ENCODE peak calls at places on chromosomes 7 and 10, in five cellular contexts. P, A, Y, O and D are unnamed samples.
A peak's percentile ranks its signal among the peaks of the same experiment; 100 is the strongest.

GRCh38 chr7:128453836-128454804 is 1.6 kb upstream of the HILPDA start:
- DNase-seq in P (peak; percentile 65), A (no peak), Y (peak; percentile 90), O (peak; percentile 99), D (no peak)

GRCh38 chr10:5666324-5667220 is at the start of gene ASB13:
- DNase-seq in P (peak; percentile 56), A (peak; percentile 14), Y (peak; percentile 93), O (peak; percentile 54), D (no peak)

GRCh38 chr7:33904680-33905388 is 505 bp upstream of the BMPER start:
- DNase-seq in P (peak; percentile 45), A (no peak), Y (peak; percentile 84), O (peak; percentile 79), D (no peak)

GRCh38 chr10:34018129-34018528 is 683.7 kb upstream of the NRP1 start:
- DNase-seq in P (no peak), A (no peak), Y (no peak), O (no peak), D (no peak)

GRCh38 chr7:32500922-32501341 is 5.6 kb downstream of the AVL9 start:
- DNase-seq in P (no peak), A (no peak), Y (no peak), O (peak; percentile 55), D (no peak)

GRCh38 chr10:91043173-91043910 is 122.5 kb upstream of the ANKRD1 start:
- DNase-seq in P (no peak), A (no peak), Y (no peak), O (peak; percentile 66), D (peak; percentile 45)

GRCh38 chr10:131312261-131312801 is 810 bp upstream of the TCERG1L start:
- DNase-seq in P (peak; percentile 76), A (no peak), Y (peak; percentile 92), O (no peak), D (no peak)

GRCh38 chr7:18896343-18896975 is 221.0 kb downstream of the TWIST1 start:
- DNase-seq in P (no peak), A (no peak), Y (no peak), O (no peak), D (no peak)

GRCh38 chr10:106528702-106529101 is 635.8 kb downstream of the SORCS1 start:
- DNase-seq in P (no peak), A (no peak), Y (no peak), O (no peak), D (no peak)

GRCh38 chr10:31584098-31584631 is 265.1 kb downstream of the ZEB1 start:
- DNase-seq in P (no peak), A (no peak), Y (peak; percentile 48), O (no peak), D (no peak)

GRCh38 chr7:7970620-7971307 is 2.2 kb downstream of the GLCCI1 start:
- DNase-seq in P (peak; percentile 8), A (no peak), Y (no peak), O (no peak), D (no peak)

GRCh38 chr10:132305654-132306340 is 2.0 kb downstream of the STK32C start:
- DNase-seq in P (no peak), A (no peak), Y (no peak), O (no peak), D (no peak)

GRCh38 chr10:95384011-95384704 is 93.4 kb upstream of the PDLIM1 start:
- DNase-seq in P (no peak), A (no peak), Y (no peak), O (no peak), D (no peak)

GRCh38 chr10:124266468-124267230 is 152.1 kb downstream of the OAT start:
- DNase-seq in P (no peak), A (no peak), Y (no peak), O (no peak), D (no peak)

GRCh38 chr7:129163875-129164544 is 19.5 kb downstream of the TSPAN33 start:
- DNase-seq in P (no peak), A (no peak), Y (peak; percentile 67), O (peak; percentile 82), D (peak; percentile 53)

GRCh38 chr10:6348091-6348862 is 145.5 kb downstream of the PFKFB3 start:
- DNase-seq in P (no peak), A (peak; percentile 71), Y (no peak), O (no peak), D (peak; percentile 94)

GRCh38 chr7:50558380-50559051 is 6.7 kb downstream of the DDC start:
- DNase-seq in P (no peak), A (no peak), Y (no peak), O (peak; percentile 33), D (no peak)

GRCh38 chr7:68122806-68123205 is 1126.2 kb downstream of the TYW1 start:
- DNase-seq in P (no peak), A (no peak), Y (no peak), O (no peak), D (no peak)

GRCh38 chr10:88243847-88244730 is 339.0 kb downstream of the RNLS start:
- DNase-seq in P (no peak), A (no peak), Y (no peak), O (peak; percentile 96), D (no peak)

GRCh38 chr10:73263948-73264347 is 11.5 kb upstream of the MRPS16 start:
- DNase-seq in P (no peak), A (no peak), Y (no peak), O (peak; percentile 43), D (peak; percentile 23)

GRCh38 chr7:36232555-36232954 is 79.5 kb downstream of the EEPD1 start:
- DNase-seq in P (no peak), A (no peak), Y (no peak), O (no peak), D (no peak)

GRCh38 chr7:157139142-157140117 is 704 bp downstream of the UBE3C start:
- DNase-seq in P (peak; percentile 15), A (peak; percentile 68), Y (no peak), O (peak; percentile 18), D (no peak)

GRCh38 chr7:157138424-157139141 is at the start of gene UBE3C:
- DNase-seq in P (peak; percentile 90), A (peak; percentile 89), Y (peak; percentile 99), O (peak; percentile 96), D (peak; percentile 83)

GRCh38 chr7:157140118-157140905 is 1.6 kb downstream of the UBE3C start:
- DNase-seq in P (no peak), A (no peak), Y (no peak), O (no peak), D (peak; percentile 81)

GRCh38 chr7:157141525-157142060 is 2.9 kb downstream of the UBE3C start:
- DNase-seq in P (no peak), A (no peak), Y (no peak), O (no peak), D (no peak)

DNA sequence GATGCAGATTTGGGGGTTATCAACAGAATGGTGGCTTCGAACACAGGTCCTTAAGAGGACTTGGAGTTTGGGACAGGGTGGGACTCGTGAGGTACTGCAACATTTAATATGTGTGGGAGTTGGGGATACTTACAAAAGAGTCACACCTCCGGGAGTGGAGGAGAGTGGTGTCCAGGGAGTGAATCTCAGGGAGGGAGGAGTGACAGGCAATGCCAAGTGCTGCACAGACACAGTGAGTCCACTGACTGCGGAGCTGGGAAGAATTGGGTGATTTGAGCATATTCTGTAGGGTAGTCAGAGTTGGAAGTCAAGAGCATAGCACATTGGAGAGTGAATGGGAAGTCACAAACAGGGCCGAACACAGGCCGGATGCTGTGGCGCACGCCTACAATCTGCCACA is 5.1 kb downstream of the UBE3C start:
- DNase-seq in P (no peak), A (no peak), Y (no peak), O (no peak), D (no peak)
- H3K4me3 ChIP-seq in P (peak overlapping the region; percentile 16), A (no peak overlapping the region), Y (no peak overlapping the region), O (no peak overlapping the region), D (no peak overlapping the region)

GRCh38 chr7:139679731-139680594 is 97.8 kb downstream of the HIPK2 start:
- DNase-seq in P (no peak), A (no peak), Y (peak; percentile 23), O (no peak), D (no peak)
- H3K4me3 ChIP-seq in P (no peak overlapping the region), A (no peak overlapping the region), Y (no peak overlapping the region), O (no peak overlapping the region), D (no peak overlapping the region)

GRCh38 chr7:69781412-69781846 is 183.2 kb downstream of the AUTS2 start:
- DNase-seq in P (no peak), A (no peak), Y (no peak), O (peak; percentile 62), D (no peak)

GRCh38 chr7:69778138-69778537 is 179.9 kb downstream of the AUTS2 start:
- DNase-seq in P (no peak), A (no peak), Y (no peak), O (no peak), D (no peak)

GRCh38 chr7:69782917-69783684 is 184.8 kb downstream of the AUTS2 start:
- DNase-seq in P (no peak), A (no peak), Y (no peak), O (peak; percentile 90), D (no peak)

GRCh38 chr7:69776611-69777010 is 178.3 kb downstream of the AUTS2 start:
- DNase-seq in P (no peak), A (no peak), Y (no peak), O (peak; percentile 78), D (no peak)

GRCh38 chr7:69780377-69780776 is 182.1 kb downstream of the AUTS2 start:
- DNase-seq in P (no peak), A (no peak), Y (peak; percentile 20), O (no peak), D (no peak)
- H3K4me3 ChIP-seq in P (no peak overlapping the region), A (no peak overlapping the region), Y (no peak overlapping the region), O (no peak overlapping the region), D (no peak overlapping the region)

GRCh38 chr7:82036146-82036886 is 266.5 kb upstream of the HGF start:
- DNase-seq in P (no peak), A (no peak), Y (no peak), O (peak; percentile 81), D (no peak)

GRCh38 chr7:82029236-82029635 is 259.4 kb upstream of the HGF start:
- DNase-seq in P (no peak), A (no peak), Y (no peak), O (no peak), D (no peak)

DNA sequence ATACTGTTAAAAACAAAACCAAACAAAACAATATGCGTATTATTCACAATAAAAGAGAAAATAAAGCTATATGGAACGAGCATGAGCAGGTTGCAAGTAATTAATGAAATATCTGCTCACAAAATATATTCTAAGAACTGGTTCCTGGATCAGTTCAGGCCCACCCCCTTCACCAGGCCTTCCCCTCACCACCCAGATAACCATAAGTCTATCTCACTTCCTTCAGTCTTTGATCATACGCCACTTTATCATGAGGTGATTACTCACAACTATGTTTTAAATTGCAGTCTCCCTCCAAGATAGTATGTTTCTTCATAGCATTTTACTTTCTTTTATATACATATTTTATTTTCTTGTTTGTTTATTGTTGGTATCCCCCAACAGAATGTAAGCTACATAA is 263.1 kb upstream of the HGF start:
- DNase-seq in P (no peak), A (no peak), Y (no peak), O (no peak), D (no peak)
- H3K4me3 ChIP-seq in P (no peak overlapping the region), A (no peak overlapping the region), Y (no peak overlapping the region), O (no peak overlapping the region), D (no peak overlapping the region)